ENCODE peak calls at places on chromosome 5, in ten cellular contexts. P is A549, A is heart right ventricle, Q is cardiac muscle cell, Z is fibroblast of pulmonary artery, N is prostate gland, X is progenitor cell of endocrine pancreas, W is AG09319, F is lower leg skin, H is dorsolateral prefrontal cortex. B is an unnamed sample.

GRCh38 chr5:6812800-6813731 is 99.8 kb downstream of the TENT4A start:
- DNase-seq in Z (peak; percentile 77), Q (no peak), X (no peak), F (peak; percentile 22), N (peak; percentile 54), W (no peak), P (no peak), A (peak; percentile 21), H (no peak), B (no peak)

GRCh38 chr5:168106008-168106761 is 185.3 kb upstream of the WWC1 start:
- DNase-seq in H (no peak), Q (no peak), A (no peak), X (no peak), W (no peak), F (no peak), N (no peak), Z (peak; percentile 20), P (peak; percentile 8), B (no peak)

GRCh38 chr5:154849791-154850201 is 607 bp downstream of the FAXDC2 start:
- DNase-seq in W (no peak), H (no peak), X (no peak), Q (no peak), Z (peak; percentile 89), A (no peak), N (no peak), F (no peak), P (no peak), B (no peak)

GRCh38 chr5:20656262-20656661 is 668.3 kb upstream of the CDH18 start:
- DNase-seq in P (no peak), Q (no peak), Z (no peak), N (no peak), W (no peak), A (no peak), F (no peak), H (no peak), X (no peak), B (no peak)

GRCh38 chr5:10595678-10596309 is 31.9 kb downstream of the ANKRD33B start:
- DNase-seq in P (peak; percentile 79), F (peak; percentile 71), Q (no peak), X (no peak), W (peak; percentile 69), N (peak; percentile 68), A (peak; percentile 71), Z (peak; percentile 85), H (no peak), B (no peak)

GRCh38 chr5:159442210-159442850 is 112.0 kb upstream of the IL12B start:
- DNase-seq in W (no peak), A (peak; percentile 31), H (no peak), F (no peak), P (no peak), Q (peak; percentile 25), X (no peak), N (no peak), Z (peak; percentile 7), B (no peak)

GRCh38 chr5:105587963-105588662 is 2025.5 kb upstream of the NUDT12 start:
- DNase-seq in P (peak; percentile 25), W (no peak), H (no peak), A (no peak), Q (no peak), N (no peak), X (no peak), F (no peak), Z (no peak), B (no peak)

GRCh38 chr5:126395198-126395597 is 28.0 kb upstream of the GRAMD2B start:
- DNase-seq in Z (peak; percentile 56), A (no peak), X (no peak), Q (no peak), F (no peak), P (no peak), N (no peak), W (no peak), H (no peak), B (no peak)

GRCh38 chr5:55234171-55234700 is 828 bp upstream of the CCNO start:
- DNase-seq in A (peak; percentile 8), W (no peak), H (no peak), F (no peak), X (no peak), N (no peak), Q (peak; percentile 33), P (peak; percentile 10), Z (no peak), B (no peak)

GRCh38 chr5:58752030-58752429 is 169.2 kb downstream of the RAB3C start:
- DNase-seq in P (no peak), A (no peak), X (no peak), N (no peak), Q (no peak), W (no peak), H (no peak), Z (no peak), F (no peak), B (no peak)

GRCh38 chr5:151469992-151470391 is 22.6 kb downstream of the SLC36A1 start:
- DNase-seq in Z (no peak), F (no peak), P (no peak), X (no peak), Q (no peak), A (no peak), H (no peak), N (no peak), W (no peak), B (no peak)

GRCh38 chr5:181190711-181191525 is 14.1 kb downstream of the TRIM7 start:
- DNase-seq in A (peak; percentile 36), Q (peak; percentile 70), X (peak; percentile 43), P (peak; percentile 66), W (no peak), H (no peak), N (no peak), Z (peak; percentile 46), F (no peak), B (peak; percentile 62)

GRCh38 chr5:60810036-60810435 is 34.0 kb downstream of the ELOVL7 start:
- DNase-seq in A (no peak), Z (no peak), H (no peak), Q (no peak), N (no peak), F (no peak), X (no peak), P (no peak), W (no peak), B (no peak)

GRCh38 chr5:164832545-164832944 is 1327.1 kb downstream of the MAT2B start:
- DNase-seq in H (no peak), W (no peak), Q (no peak), N (no peak), P (no peak), A (no peak), X (no peak), F (no peak), Z (no peak), B (no peak)

DNA sequence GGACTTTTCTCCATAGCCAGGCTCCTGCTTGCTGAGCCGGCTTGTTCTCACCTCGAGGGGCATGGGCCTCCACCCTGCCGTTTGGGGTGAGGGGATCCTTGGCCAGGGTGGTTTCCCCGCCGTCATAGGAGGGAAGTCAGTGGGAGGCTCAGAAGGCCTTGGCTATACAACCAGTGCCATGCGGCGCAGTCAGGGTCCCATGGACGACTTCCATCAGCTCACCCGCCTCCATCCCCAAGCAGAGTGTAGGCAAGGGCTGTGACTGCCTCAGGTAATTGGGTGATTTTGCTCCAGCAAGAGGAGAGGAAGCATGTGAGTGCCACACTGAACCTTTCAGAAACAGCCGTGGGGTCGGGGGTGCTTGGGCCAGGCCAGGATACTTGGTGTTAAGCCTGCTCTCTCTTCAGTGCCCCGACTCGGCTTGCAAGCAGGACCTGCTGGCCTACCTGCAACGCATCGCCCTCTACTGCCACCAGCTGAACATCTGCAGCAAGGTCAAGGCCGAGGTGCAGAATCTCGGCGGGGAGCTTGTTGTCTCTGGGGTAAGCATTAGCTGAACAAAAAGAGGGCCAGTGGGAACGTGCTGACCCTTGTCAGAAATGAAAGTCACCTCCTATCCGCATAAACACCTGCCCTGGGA is 57.2 kb upstream of the LRRTM2 start:
- DNase-seq in X (no peak), Z (no peak), Q (no peak), N (no peak), W (no peak), A (no peak), P (peak; percentile 44), H (peak; percentile 43), F (no peak), B (no peak)
- TF ChIP-seq CTCF in X (peak; percentile 22), Z (peak; percentile 4), Q (no peak), N (no peak), W (no peak), A (no peak), P (no peak), H (no peak), F (no peak), B (no peak)

GRCh38 chr5:78221964-78222451 is 72.5 kb downstream of the AP3B1 start:
- DNase-seq in X (no peak), P (peak; percentile 7), N (no peak), W (peak; percentile 16), Q (no peak), H (no peak), A (no peak), Z (peak; percentile 34), F (no peak), B (peak; percentile 47)
- TF ChIP-seq CTCF in X (no peak), P (no peak), N (no peak), W (peak; percentile 25), Q (peak; percentile 29), H (no peak), A (no peak), Z (peak; percentile 25), F (no peak), B (no peak)

GRCh38 chr5:14930486-14930885 is 58.9 kb upstream of the ANKH start:
- DNase-seq in Q (no peak), N (no peak), W (no peak), F (no peak), X (no peak), Z (no peak), P (no peak), H (no peak), A (no peak), B (no peak)

GRCh38 chr5:14932902-14933475 is 61.4 kb upstream of the ANKH start:
- DNase-seq in P (no peak), F (no peak), A (no peak), W (no peak), X (no peak), Q (no peak), N (no peak), Z (no peak), H (no peak), B (no peak)

GRCh38 chr5:14929293-14930065 is 57.9 kb upstream of the ANKH start:
- DNase-seq in A (no peak), Z (no peak), W (no peak), Q (no peak), F (no peak), P (no peak), X (no peak), H (no peak), N (peak; percentile 52), B (no peak)

GRCh38 chr5:14925326-14925725 is 53.7 kb upstream of the ANKH start:
- DNase-seq in W (no peak), N (no peak), X (no peak), F (no peak), P (no peak), Z (no peak), A (no peak), H (no peak), Q (no peak), B (no peak)

GRCh38 chr5:14928661-14929060 is 57.1 kb upstream of the ANKH start:
- DNase-seq in Q (no peak), A (no peak), X (no peak), H (no peak), W (no peak), P (no peak), F (no peak), N (no peak), Z (no peak), B (no peak)
- TF ChIP-seq CTCF in Q (no peak), A (no peak), X (no peak), H (no peak), W (no peak), P (no peak), F (no peak), N (no peak), Z (no peak), B (no peak)

GRCh38 chr5:38847549-38848341 is 1.9 kb downstream of the OSMR start:
- DNase-seq in Z (no peak), P (peak; percentile 41), A (no peak), X (no peak), Q (no peak), N (no peak), H (no peak), F (no peak), W (no peak), B (no peak)
- TF ChIP-seq CTCF in Z (peak; percentile 19), P (no peak), A (no peak), X (no peak), Q (peak; percentile 5), N (no peak), H (no peak), F (no peak), W (no peak), B (no peak)